ENCODE peak calls at places on chromosomes 1 and 21, in six cellular contexts. Q is esophagus squamous epithelium, N is osteoblast, U is AG04450, H is body of pancreas, P is adrenal gland. F is an unnamed sample. For H3K27me3, the result is how much of the 10 kb centered on the place peaks cover.

GRCh38 chr1:204746838-204747442 is 61.4 kb upstream of the LRRN2 start:
- DNase-seq in Q (no peak), N (no peak), U (no peak), H (peak), P (peak), F (peak)

GRCh38 chr1:203450541-203451149 is 25.0 kb upstream of the PRELP start:
- DNase-seq in Q (no peak), N (no peak), U (no peak), H (no peak), P (no peak), F (no peak)

GRCh38 chr1:147201276-147201675 is 23.9 kb downstream of the FMO5 start:
- DNase-seq in Q (no peak), N (no peak), U (no peak), H (no peak), P (no peak), F (no peak)

GRCh38 chr1:41245659-41246058 is 3.6 kb upstream of the SCMH1 start:
- DNase-seq in Q (no peak), N (no peak), U (no peak), H (no peak), P (no peak), F (no peak)

GRCh38 chr1:98903261-98903660 is 101.4 kb downstream of the PLPPR5 start:
- DNase-seq in Q (no peak), N (peak), U (peak), H (no peak), P (no peak), F (peak)

GRCh38 chr1:37094302-37094701 is 60.0 kb upstream of the GRIK3 start:
- DNase-seq in Q (no peak), N (no peak), U (no peak), H (no peak), P (no peak), F (no peak)

GRCh38 chr1:39954870-39955546 is at the start of gene MFSD2A:
- DNase-seq in Q (peak), N (peak), U (peak), H (peak), P (peak), F (peak)

GRCh38 chr1:116769561-116769977 is 15.3 kb downstream of the CD2 start:
- DNase-seq in Q (no peak), N (no peak), U (no peak), H (peak), P (no peak), F (peak)

GRCh38 chr1:156508205-156508954 is 7.8 kb upstream of the MEF2D start:
- DNase-seq in Q (no peak), N (peak), U (no peak), H (peak), P (peak), F (no peak)

GRCh38 chr1:63794354-63794753 is 20.5 kb downstream of the ROR1 start:
- DNase-seq in Q (no peak), N (no peak), U (no peak), H (no peak), P (no peak), F (no peak)

GRCh38 chr1:19616489-19616888 is 27.6 kb upstream of the NBL1 start:
- DNase-seq in Q (no peak), N (no peak), U (no peak), H (no peak), P (no peak), F (no peak)

GRCh38 chr1:32066489-32066873 is 6.3 kb upstream of the TMEM39B start:
- DNase-seq in Q (peak), N (peak), U (no peak), H (peak), P (peak), F (peak)

GRCh38 chr1:74591954-74592353 is 79.5 kb upstream of the LRRC53 start:
- DNase-seq in Q (no peak), N (no peak), U (no peak), H (no peak), P (no peak), F (no peak)

GRCh38 chr1:150553392-150554085 is 4.3 kb downstream of the ADAMTSL4 start:
- DNase-seq in Q (no peak), N (peak), U (no peak), H (no peak), P (no peak), F (no peak)

GRCh38 chr1:869499-870244 is 54.1 kb upstream of the SAMD11 start:
- DNase-seq in Q (no peak), N (peak), U (no peak), H (peak), P (peak), F (no peak)

GRCh38 chr1:117216718-117217117 is 6.0 kb upstream of the VTCN1 start:
- DNase-seq in Q (no peak), N (no peak), U (no peak), H (no peak), P (no peak), F (no peak)

GRCh38 chr1:150579955-150580642 is 689 bp upstream of the MCL1 start:
- DNase-seq in Q (no peak), N (peak), U (no peak), H (no peak), P (no peak), F (no peak)

GRCh38 chr1:77468556-77468955 is 186.7 kb downstream of the AK5 start:
- DNase-seq in Q (no peak), N (no peak), U (no peak), H (no peak), P (no peak), F (no peak)

GRCh38 chr1:116934586-116935207 is 25.0 kb downstream of the PTGFRN start:
- DNase-seq in Q (no peak), N (no peak), U (no peak), H (no peak), P (no peak), F (no peak)

GRCh38 chr1:151828931-151829330 is 2.7 kb downstream of the RORC start:
- DNase-seq in Q (no peak), N (peak), U (no peak), H (peak), P (peak), F (peak)

GRCh38 chr1:246632584-246633168 is 66.4 kb downstream of the CNST start:
- DNase-seq in Q (no peak), N (peak), U (peak), H (no peak), P (no peak), F (peak)

GRCh38 chr1:167579986-167580385 is 26.4 kb upstream of the CREG1 start:
- DNase-seq in Q (no peak), N (no peak), U (no peak), H (no peak), P (no peak), F (no peak)

GRCh38 chr1:89802841-89803240 is 18.0 kb upstream of the LRRC8D start:
- DNase-seq in Q (no peak), N (no peak), U (no peak), H (no peak), P (no peak), F (no peak)

GRCh38 chr1:185408675-185409270 is 91.7 kb upstream of the IVNS1ABP start:
- DNase-seq in Q (no peak), N (no peak), U (no peak), H (no peak), P (no peak), F (no peak)

GRCh38 chr21:17387030-17387617 is 125.7 kb upstream of the CXADR start:
- DNase-seq in Q (no peak), N (no peak), U (peak), H (peak), P (peak), F (peak)

GRCh38 chr1:6907201-6907600 is 121.9 kb downstream of the CAMTA1 start:
- DNase-seq in Q (no peak), N (no peak), U (no peak), H (no peak), P (no peak), F (no peak)

GRCh38 chr1:115210302-115210711 is 121.0 kb upstream of the TSPAN2 start:
- DNase-seq in Q (no peak), N (no peak), U (no peak), H (no peak), P (no peak), F (peak)

GRCh38 chr1:234537236-234537635 is 58.3 kb upstream of the TARBP1 start:
- DNase-seq in Q (no peak), N (no peak), U (no peak), H (no peak), P (no peak), F (no peak)

GRCh38 chr1:165494949-165495810 is 48.6 kb upstream of the LRRC52 start:
- DNase-seq in Q (no peak), N (no peak), U (no peak), H (no peak), P (no peak), F (no peak)

GRCh38 chr1:225626698-225627097 is 26.2 kb downstream of the ENAH start:
- DNase-seq in Q (no peak), N (no peak), U (no peak), H (no peak), P (no peak), F (no peak)

GRCh38 chr21:34808569-34809204 is 139.9 kb downstream of the CLIC6 start:
- DNase-seq in Q (no peak), N (peak), U (peak), H (no peak), P (no peak), F (peak)

GRCh38 chr1:21904725-21905520 is 32.2 kb downstream of the HSPG2 start:
- DNase-seq in Q (peak), N (peak), U (no peak), H (peak), P (peak), F (peak)

GRCh38 chr1:73065585-73065984 is 783.2 kb upstream of the NEGR1 start:
- DNase-seq in Q (no peak), N (no peak), U (no peak), H (no peak), P (no peak), F (no peak)

GRCh38 chr1:193971595-193971994 is 785.2 kb upstream of the B3GALT2 start:
- DNase-seq in Q (no peak), N (no peak), U (no peak), H (no peak), P (no peak), F (peak)

GRCh38 chr1:28580706-28581530 is 11.1 kb upstream of the RAB42 start:
- DNase-seq in Q (no peak), N (peak), U (no peak), H (peak), P (peak), F (no peak)

GRCh38 chr1:179941439-179941838 is 13.2 kb upstream of the CEP350 start:
- DNase-seq in Q (no peak), N (no peak), U (no peak), H (no peak), P (no peak), F (no peak)

GRCh38 chr1:207284209-207284892 is 37.1 kb upstream of the CD55 start:
- DNase-seq in Q (no peak), N (no peak), U (no peak), H (no peak), P (no peak), F (no peak)

GRCh38 chr1:53465023-53465957 is 6.1 kb downstream of the DMRTB1 start:
- DNase-seq in Q (no peak), N (peak), U (no peak), H (no peak), P (peak), F (no peak)

DNA sequence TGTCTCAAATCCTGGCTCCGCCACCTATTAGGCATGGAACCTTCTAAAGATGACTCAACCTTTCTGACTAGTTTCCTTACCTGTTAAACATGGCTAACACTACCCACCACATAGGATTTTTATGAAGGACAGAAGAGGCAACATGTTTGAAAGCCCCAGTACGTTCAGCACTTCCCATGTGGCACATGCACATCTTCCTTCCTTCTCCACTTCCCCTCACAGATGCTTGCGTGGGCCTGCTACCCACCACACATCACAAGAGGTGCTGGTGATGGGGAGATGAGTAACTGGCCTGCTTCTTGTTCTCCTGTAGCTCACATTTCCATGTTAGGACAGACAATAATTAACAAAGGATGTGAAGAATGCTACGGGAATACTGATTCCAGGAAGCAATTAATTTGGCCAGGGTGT is 7.1 kb downstream of the ZBTB21 start:
- DNase-seq in Q (no peak), N (peak), U (no peak), H (no peak), P (no peak), F (no peak)
- H3K4me3 ChIP-seq in Q (no peak), N (no peak), U (no peak), H (no peak), P (no peak), F (no peak)

GRCh38 chr21:44982558-44983244 is 42.9 kb downstream of the SLX9 start:
- DNase-seq in Q (no peak), N (peak), U (no peak), H (no peak), P (peak), F (peak)

GRCh38 chr21:44985441-44986401 is 45.9 kb downstream of the SLX9 start:
- DNase-seq in Q (no peak), N (peak), U (no peak), H (no peak), P (no peak), F (no peak)

GRCh38 chr21:44984792-44985440 is 45.1 kb downstream of the SLX9 start:
- DNase-seq in Q (no peak), N (peak), U (no peak), H (no peak), P (peak), F (no peak)

GRCh38 chr21:44983421-44984206 is 43.8 kb downstream of the SLX9 start:
- DNase-seq in Q (no peak), N (peak), U (no peak), H (no peak), P (no peak), F (no peak)

DNA sequence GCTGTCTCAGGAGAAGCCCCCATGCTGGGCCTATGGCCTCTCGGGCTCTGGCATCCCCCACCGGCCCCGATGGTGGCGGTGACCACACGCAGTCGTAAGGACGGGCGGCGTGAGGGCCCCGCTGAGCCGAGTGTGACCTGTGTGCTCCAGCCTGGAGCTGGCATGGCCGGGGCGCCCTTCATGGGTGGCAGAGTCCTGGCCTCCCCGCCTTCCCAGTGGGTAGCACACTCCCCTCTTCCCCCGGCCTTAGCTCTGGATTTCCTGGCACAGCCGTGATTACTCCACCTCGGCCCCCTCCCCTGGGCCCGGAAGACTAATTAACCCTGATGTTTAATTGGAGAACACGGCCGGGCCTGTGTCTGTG is 44.6 kb downstream of the SLX9 start:
- DNase-seq in Q (no peak), N (peak), U (no peak), H (no peak), P (no peak), F (no peak)
- H3K27me3 ChIP-seq in Q (under half), N (under half), U (under half), H (under half), P (under half), F (under half)

GRCh38 chr1:46721204-46721603 is 2.3 kb upstream of the EFCAB14 start:
- DNase-seq in Q (no peak), N (no peak), U (no peak), H (no peak), P (no peak), F (no peak)

GRCh38 chr1:46717654-46718053 is 1.3 kb downstream of the EFCAB14 start:
- DNase-seq in Q (no peak), N (peak), U (no peak), H (no peak), P (no peak), F (no peak)

GRCh38 chr1:46719689-46720088 is 775 bp upstream of the EFCAB14 start:
- DNase-seq in Q (no peak), N (peak), U (no peak), H (peak), P (no peak), F (no peak)

GRCh38 chr1:46718340-46718726 is 581 bp downstream of the EFCAB14 start:
- DNase-seq in Q (no peak), N (no peak), U (no peak), H (no peak), P (no peak), F (no peak)

DNA sequence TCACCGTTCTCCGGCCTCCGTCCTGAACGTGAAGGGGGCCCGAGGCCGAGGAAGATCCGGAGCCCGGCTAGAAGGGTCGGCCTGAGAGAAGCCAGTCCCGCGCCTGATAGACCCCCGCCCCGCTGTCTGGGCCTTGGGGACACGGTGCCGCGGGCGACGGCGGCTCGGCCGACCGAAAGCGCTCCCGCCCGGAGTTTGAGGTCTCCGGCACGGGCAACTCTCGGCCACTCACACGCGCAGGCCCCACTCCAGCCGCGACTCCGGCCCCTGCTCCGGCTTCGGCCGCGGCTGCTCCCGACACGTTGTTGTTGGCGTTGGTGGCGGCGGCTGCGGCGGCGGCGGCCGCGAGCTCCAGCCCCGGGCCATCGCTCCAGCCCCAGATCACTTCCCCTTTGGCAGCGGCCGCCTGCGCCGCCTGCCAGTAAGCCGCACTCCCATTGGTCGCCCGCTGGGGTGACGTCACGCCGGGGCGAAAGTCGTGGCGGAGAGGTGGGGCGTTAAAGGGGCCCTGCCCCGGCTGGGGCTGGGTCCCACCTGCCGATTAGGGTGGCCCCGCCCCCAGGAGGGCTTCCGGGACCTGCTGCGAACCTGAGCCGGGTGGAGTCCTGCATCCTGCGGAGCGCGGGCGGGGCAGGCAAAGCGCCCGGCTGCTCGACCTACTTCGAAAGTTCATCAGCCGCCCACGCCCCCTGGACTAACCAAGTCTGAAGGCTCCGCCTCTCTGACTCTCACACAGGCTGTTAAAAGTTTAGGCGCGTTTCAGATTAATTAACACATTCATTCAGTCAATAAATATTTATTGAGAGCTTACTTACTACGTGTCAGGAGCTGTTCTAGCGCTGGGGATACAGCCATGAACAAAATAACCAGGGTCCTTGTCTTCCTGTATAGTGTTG is at the start of gene EFCAB14:
- DNase-seq in Q (peak), N (peak), U (peak), H (peak), P (peak), F (peak)
- TF ChIP-seq CTCF in Q (peak), N (no peak), U (no peak), H (no peak), P (no peak), F (no peak)

GRCh38 chr1:228039504-228039903 is 32.7 kb downstream of the WNT3A start:
- DNase-seq in Q (no peak), N (no peak), U (no peak), H (no peak), P (no peak), F (no peak)

GRCh38 chr1:228037401-228038386 is 30.9 kb downstream of the WNT3A start:
- DNase-seq in Q (no peak), N (peak), U (no peak), H (peak), P (peak), F (peak)

GRCh38 chr1:228039986-228040385 is 33.2 kb downstream of the WNT3A start:
- DNase-seq in Q (no peak), N (peak), U (no peak), H (no peak), P (no peak), F (no peak)

GRCh38 chr1:228038387-228039005 is 31.7 kb downstream of the WNT3A start:
- DNase-seq in Q (no peak), N (peak), U (no peak), H (no peak), P (peak), F (no peak)

GRCh38 chr1:228039006-228039481 is 32.2 kb downstream of the WNT3A start:
- DNase-seq in Q (no peak), N (peak), U (no peak), H (no peak), P (no peak), F (no peak)
- H3K4me3 ChIP-seq in Q (no peak), N (no peak), U (no peak), H (no peak), P (no peak), F (no peak)

F was measured in brain microvascular endothelial cell.